ENCODE peak calls at places on chromosomes 12 and 14, in four cellular contexts. F is GM12878, M is H1, E is HepG2. S is an unnamed sample.

GRCh38 chr12:106304001-106304421 is 1.5 kb downstream of the TCP11L2 start:
- DNase-seq in E (no peak), M (no peak), F (no peak), S (no peak)

GRCh38 chr14:78933948-78934524 is 763.9 kb downstream of the NRXN3 start:
- DNase-seq in E (peak; percentile 12), M (no peak), F (no peak), S (peak; percentile 43)

GRCh38 chr14:68082698-68083291 is 263.2 kb downstream of the RAD51B start:
- DNase-seq in M (no peak), F (no peak), E (no peak), S (no peak)

GRCh38 chr14:72444701-72445100 is 449.2 kb downstream of the DPF3 start:
- DNase-seq in F (no peak), E (no peak), M (no peak), S (no peak)

GRCh38 chr12:6699989-6700645 is 498 bp downstream of the PIANP start:
- DNase-seq in E (no peak), M (no peak), F (no peak), S (peak; percentile 86)

GRCh38 chr12:75722714-75723200 is 211.3 kb upstream of the KRR1 start:
- DNase-seq in F (peak; percentile 28), E (peak; percentile 67), M (no peak), S (no peak)

GRCh38 chr14:104290058-104290667 is 151.8 kb downstream of the KIF26A start:
- DNase-seq in E (no peak), M (no peak), F (no peak), S (peak; percentile 13)

GRCh38 chr12:90672081-90672480 is 282.9 kb downstream of the CCER1 start:
- DNase-seq in M (no peak), E (no peak), F (no peak), S (no peak)

GRCh38 chr12:24605466-24605865 is 343.4 kb downstream of the BCAT1 start:
- DNase-seq in M (no peak), F (no peak), E (no peak), S (no peak)

GRCh38 chr12:122312926-122313325 is 46.6 kb upstream of the VPS33A start:
- DNase-seq in F (no peak), E (no peak), M (no peak), S (no peak)

GRCh38 chr14:34465069-34465859 is 3.2 kb upstream of the SPTSSA start:
- DNase-seq in F (no peak), M (no peak), E (peak; percentile 54), S (no peak)

GRCh38 chr14:23723911-23724310 is 87.7 kb downstream of the DHRS2 start:
- DNase-seq in E (no peak), M (no peak), F (no peak), S (no peak)

GRCh38 chr14:89899917-89900680 is 54.4 kb downstream of the EFCAB11 start:
- DNase-seq in M (no peak), F (no peak), E (peak; percentile 13), S (peak; percentile 43)

GRCh38 chr12:69008510-69008909 is 75.5 kb upstream of the CPM start:
- DNase-seq in F (no peak), E (no peak), M (no peak), S (no peak)

GRCh38 chr14:56057071-56057865 is 60.9 kb upstream of the PELI2 start:
- DNase-seq in F (no peak), E (no peak), M (no peak), S (no peak)

GRCh38 chr14:101365329-101366158 is 195.8 kb upstream of the DIO3 start:
- DNase-seq in M (no peak), E (no peak), F (no peak), S (peak; percentile 14)

GRCh38 chr12:132084681-132085635 is 59.2 kb downstream of the DDX51 start:
- DNase-seq in F (no peak), E (peak; percentile 84), M (no peak), S (peak; percentile 87)

GRCh38 chr14:86196476-86196875 is 666.5 kb downstream of the FLRT2 start:
- DNase-seq in M (no peak), F (no peak), E (no peak), S (no peak)

GRCh38 chr12:119334459-119335170 is at the start of gene CCDC60:
- DNase-seq in E (no peak), F (no peak), M (peak; percentile 61), S (no peak)

GRCh38 chr12:119340604-119341003 is 6.1 kb downstream of the CCDC60 start:
- DNase-seq in M (no peak), F (no peak), E (no peak), S (no peak)

GRCh38 chr12:119341988-119342387 is 7.5 kb downstream of the CCDC60 start:
- DNase-seq in E (no peak), F (no peak), M (no peak), S (no peak)

GRCh38 chr12:119343130-119343529 is 8.6 kb downstream of the CCDC60 start:
- DNase-seq in F (no peak), M (no peak), E (no peak), S (peak; percentile 72)

GRCh38 chr12:119338593-119339363 is 4.2 kb downstream of the CCDC60 start:
- DNase-seq in M (no peak), F (no peak), E (no peak), S (no peak)
- TF ChIP-seq RAD21 in M (no peak), F (no peak), E (no peak), S (no peak)

GRCh38 chr12:8906781-8907180 is 7.5 kb upstream of the PHC1 start:
- DNase-seq in M (no peak), E (no peak), F (no peak), S (no peak)

GRCh38 chr12:8909752-8910151 is 4.6 kb upstream of the PHC1 start:
- DNase-seq in M (no peak), E (no peak), F (no peak), S (no peak)

GRCh38 chr12:8907513-8907912 is 6.8 kb upstream of the PHC1 start:
- DNase-seq in M (no peak), E (no peak), F (no peak), S (no peak)

GRCh38 chr12:8904665-8905064 is 9.6 kb upstream of the PHC1 start:
- DNase-seq in M (no peak), F (no peak), E (no peak), S (no peak)

DNA sequence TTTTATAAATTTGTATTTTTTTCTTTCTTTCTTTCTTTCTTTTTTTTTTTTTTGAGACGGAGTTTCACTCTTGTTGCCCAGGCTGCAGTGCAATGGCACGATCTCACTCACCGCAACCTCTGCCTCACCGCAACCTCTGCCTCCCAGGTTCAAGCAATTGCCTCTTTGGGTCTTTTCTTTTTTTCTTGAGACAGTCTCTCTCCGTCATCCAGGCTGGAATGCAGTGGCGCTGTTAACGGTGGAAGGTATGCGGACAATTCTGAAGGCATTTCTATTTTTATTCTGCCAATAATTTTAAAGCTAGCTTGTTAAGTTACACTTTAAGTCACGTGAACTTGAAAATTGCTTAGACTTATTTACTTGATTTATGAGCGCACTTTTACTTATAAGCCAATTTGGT is 8.8 kb upstream of the PHC1 start:
- DNase-seq in M (no peak), E (no peak), F (no peak), S (no peak)
- TF ChIP-seq TCF12 in M (no peak), E (no peak), F (no peak), S (no peak)

GRCh38 chr12:67764946-67765619 is 116.5 kb downstream of the DYRK2 start:
- DNase-seq in F (no peak), E (no peak), M (no peak), S (no peak)

GRCh38 chr12:67764055-67764454 is 115.5 kb downstream of the DYRK2 start:
- DNase-seq in E (no peak), M (no peak), F (no peak), S (no peak)

GRCh38 chr12:67765969-67766368 is 117.4 kb downstream of the DYRK2 start:
- DNase-seq in E (no peak), M (no peak), F (no peak), S (no peak)

GRCh38 chr12:67760586-67761275 is 112.2 kb downstream of the DYRK2 start:
- DNase-seq in M (no peak), E (no peak), F (no peak), S (no peak)

GRCh38 chr12:67766370-67766769 is 117.8 kb downstream of the DYRK2 start:
- DNase-seq in F (no peak), M (no peak), E (no peak), S (no peak)
- TF ChIP-seq RAD21 in F (no peak), M (no peak), E (no peak), S (no peak)

GRCh38 chr14:81437226-81437625 is 37.1 kb upstream of the STON2 start:
- DNase-seq in E (no peak), F (no peak), M (no peak), S (no peak)
- TF ChIP-seq TCF12 in E (no peak), F (no peak), M (no peak), S (no peak)

DNA sequence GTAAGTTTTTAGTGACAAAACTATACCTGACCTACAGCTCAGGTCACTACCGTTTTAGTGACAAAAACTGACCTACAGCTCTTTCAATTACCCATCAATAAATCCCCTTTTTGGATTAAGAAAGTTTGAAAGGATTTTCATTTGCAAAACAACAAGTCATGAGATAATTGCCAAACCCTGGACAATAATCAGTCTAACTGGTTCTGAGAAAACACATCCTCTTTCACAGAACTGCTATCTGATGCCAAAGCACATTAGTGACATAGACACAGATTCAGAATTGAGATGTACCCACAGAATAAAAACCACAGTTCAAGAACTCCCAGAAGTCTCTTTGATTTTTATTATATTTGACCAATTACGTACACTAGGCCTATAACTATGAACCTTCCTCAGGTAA is 126.0 kb upstream of the COCH start:
- DNase-seq in F (no peak), M (no peak), E (no peak), S (no peak)
- TF ChIP-seq RAD21 in F (no peak), M (no peak), E (no peak), S (no peak)

GRCh38 chr14:84592770-84593169 is 937.2 kb upstream of the FLRT2 start:
- DNase-seq in M (no peak), F (no peak), E (no peak), S (no peak)

DNA sequence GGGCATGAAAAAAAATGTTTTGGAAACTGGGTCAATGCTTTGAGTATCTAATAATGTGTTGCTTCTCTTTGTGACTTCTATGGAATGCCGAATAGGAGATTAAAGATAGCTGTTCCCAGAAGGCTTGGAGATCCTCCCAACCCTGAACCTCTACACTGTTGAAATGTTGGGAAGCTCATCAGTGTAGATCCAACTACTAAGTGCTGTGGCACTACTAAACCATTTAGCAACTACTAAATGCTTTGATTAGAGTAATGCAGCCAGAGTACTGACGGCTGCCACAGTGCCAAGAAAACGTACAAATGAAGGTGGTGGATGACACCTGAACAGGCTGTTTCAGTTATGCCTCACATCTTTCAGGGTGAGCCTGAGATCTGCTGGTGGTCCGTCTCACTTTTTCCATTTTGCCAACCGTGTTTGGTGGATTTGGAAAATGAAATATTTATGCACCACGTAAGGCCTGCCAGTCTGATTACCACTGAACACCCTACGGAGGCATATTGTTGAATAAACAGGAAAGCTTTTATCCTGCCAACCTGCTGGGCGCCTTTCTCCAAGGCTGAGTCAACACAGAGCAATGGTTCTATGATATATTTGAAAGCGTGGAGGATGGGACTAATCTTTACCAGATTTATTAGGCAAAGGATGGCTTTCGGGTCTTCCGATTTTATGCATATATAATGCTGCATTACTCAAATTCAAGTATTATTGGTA is 938.0 kb upstream of the FLRT2 start:
- DNase-seq in M (no peak), E (no peak), F (no peak), S (no peak)
- TF ChIP-seq TCF12 in M (no peak), E (no peak), F (no peak), S (no peak)